ENCODE peak calls at places on chromosomes 16 and 17, in ten cellular contexts. One of them, this sample, is unnamed.

GRCh38 chr17:81885869-81886548 is 5.4 kb downstream of the ALYREF start:
- DNase-seq in astrocyte of the spinal cord: no peak
- DNase-seq in Peyer's patch: no peak
- DNase-seq in activated CD8-positive, alpha-beta T cell treated with anti-CD3 and anti-CD28 coated beads for 36 hours: no peak
- DNase-seq in psoas muscle: peak; percentile 81
- DNase-seq in cardiac fibroblast: no peak
- DNase-seq in omental fat pad: no peak
- DNase-seq in left ventricle myocardium inferior: no peak
- DNase-seq in left lung: no peak
- DNase-seq in Calu3: no peak
- DNase-seq in this sample: peak; percentile 76

GRCh38 chr16:19196871-19197270 is 28.8 kb downstream of the SYT17 start:
- DNase-seq in astrocyte of the spinal cord: peak; percentile 8
- DNase-seq in Peyer's patch: no peak
- DNase-seq in activated CD8-positive, alpha-beta T cell treated with anti-CD3 and anti-CD28 coated beads for 36 hours: no peak
- DNase-seq in psoas muscle: no peak
- DNase-seq in cardiac fibroblast: no peak
- DNase-seq in omental fat pad: no peak
- DNase-seq in left ventricle myocardium inferior: no peak
- DNase-seq in left lung: no peak
- DNase-seq in Calu3: no peak
- DNase-seq in this sample: no peak

GRCh38 chr17:40518401-40519088 is 17.1 kb upstream of the TNS4 start:
- DNase-seq in astrocyte of the spinal cord: no peak
- DNase-seq in Peyer's patch: peak; percentile 62
- DNase-seq in activated CD8-positive, alpha-beta T cell treated with anti-CD3 and anti-CD28 coated beads for 36 hours: no peak
- DNase-seq in psoas muscle: no peak
- DNase-seq in cardiac fibroblast: no peak
- DNase-seq in omental fat pad: no peak
- DNase-seq in left ventricle myocardium inferior: no peak
- DNase-seq in left lung: no peak
- DNase-seq in Calu3: peak; percentile 96
- DNase-seq in this sample: peak; percentile 30

GRCh38 chr17:79223471-79223870 is 148.8 kb downstream of the ENGASE start:
- DNase-seq in astrocyte of the spinal cord: no peak
- DNase-seq in Peyer's patch: no peak
- DNase-seq in activated CD8-positive, alpha-beta T cell treated with anti-CD3 and anti-CD28 coated beads for 36 hours: no peak
- DNase-seq in psoas muscle: no peak
- DNase-seq in cardiac fibroblast: no peak
- DNase-seq in omental fat pad: no peak
- DNase-seq in left ventricle myocardium inferior: no peak
- DNase-seq in left lung: peak; percentile 32
- DNase-seq in Calu3: no peak
- DNase-seq in this sample: no peak

GRCh38 chr17:70168979-70169706 is at the start of gene KCNJ2:
- DNase-seq in astrocyte of the spinal cord: peak; percentile 81
- DNase-seq in Peyer's patch: peak; percentile 95
- DNase-seq in activated CD8-positive, alpha-beta T cell treated with anti-CD3 and anti-CD28 coated beads for 36 hours: peak; percentile 65
- DNase-seq in psoas muscle: peak; percentile 90
- DNase-seq in cardiac fibroblast: peak; percentile 55
- DNase-seq in omental fat pad: peak; percentile 32
- DNase-seq in left ventricle myocardium inferior: peak; percentile 91
- DNase-seq in left lung: peak; percentile 99
- DNase-seq in Calu3: peak; percentile 83
- DNase-seq in this sample: peak; percentile 49

GRCh38 chr17:6028294-6028693 is 41.9 kb upstream of the WSCD1 start:
- DNase-seq in astrocyte of the spinal cord: no peak
- DNase-seq in Peyer's patch: no peak
- DNase-seq in activated CD8-positive, alpha-beta T cell treated with anti-CD3 and anti-CD28 coated beads for 36 hours: no peak
- DNase-seq in psoas muscle: no peak
- DNase-seq in cardiac fibroblast: no peak
- DNase-seq in omental fat pad: no peak
- DNase-seq in left ventricle myocardium inferior: no peak
- DNase-seq in left lung: no peak
- DNase-seq in Calu3: no peak
- DNase-seq in this sample: no peak

GRCh38 chr16:49800876-49801275 is 55.0 kb downstream of the ZNF423 start:
- DNase-seq in astrocyte of the spinal cord: no peak
- DNase-seq in Peyer's patch: no peak
- DNase-seq in activated CD8-positive, alpha-beta T cell treated with anti-CD3 and anti-CD28 coated beads for 36 hours: no peak
- DNase-seq in psoas muscle: no peak
- DNase-seq in cardiac fibroblast: no peak
- DNase-seq in omental fat pad: no peak
- DNase-seq in left ventricle myocardium inferior: no peak
- DNase-seq in left lung: no peak
- DNase-seq in Calu3: no peak
- DNase-seq in this sample: no peak

GRCh38 chr17:18225121-18225561 is 294 bp upstream of the LLGL1 start:
- DNase-seq in astrocyte of the spinal cord: peak; percentile 96
- DNase-seq in Peyer's patch: peak; percentile 97
- DNase-seq in activated CD8-positive, alpha-beta T cell treated with anti-CD3 and anti-CD28 coated beads for 36 hours: peak; percentile 98
- DNase-seq in psoas muscle: peak; percentile 98
- DNase-seq in cardiac fibroblast: peak; percentile 98
- DNase-seq in omental fat pad: peak; percentile 91
- DNase-seq in left ventricle myocardium inferior: peak; percentile 98
- DNase-seq in left lung: peak; percentile 100
- DNase-seq in Calu3: peak; percentile 94
- DNase-seq in this sample: peak; percentile 93

GRCh38 chr17:29844339-29845048 is 85.5 kb downstream of the SSH2 start:
- DNase-seq in astrocyte of the spinal cord: peak; percentile 22
- DNase-seq in Peyer's patch: no peak
- DNase-seq in activated CD8-positive, alpha-beta T cell treated with anti-CD3 and anti-CD28 coated beads for 36 hours: no peak
- DNase-seq in psoas muscle: no peak
- DNase-seq in cardiac fibroblast: peak; percentile 84
- DNase-seq in omental fat pad: no peak
- DNase-seq in left ventricle myocardium inferior: no peak
- DNase-seq in left lung: no peak
- DNase-seq in Calu3: no peak
- DNase-seq in this sample: no peak

GRCh38 chr17:66904760-66905637 is 59.5 kb upstream of the CACNG4 start:
- DNase-seq in astrocyte of the spinal cord: peak; percentile 43
- DNase-seq in Peyer's patch: no peak
- DNase-seq in activated CD8-positive, alpha-beta T cell treated with anti-CD3 and anti-CD28 coated beads for 36 hours: no peak
- DNase-seq in psoas muscle: no peak
- DNase-seq in cardiac fibroblast: peak; percentile 94
- DNase-seq in omental fat pad: peak; percentile 38
- DNase-seq in left ventricle myocardium inferior: peak; percentile 19
- DNase-seq in left lung: no peak
- DNase-seq in Calu3: peak; percentile 40
- DNase-seq in this sample: no peak

GRCh38 chr16:55900616-55901393 is 25.6 kb upstream of the CES5A start:
- DNase-seq in astrocyte of the spinal cord: no peak
- DNase-seq in Peyer's patch: no peak
- DNase-seq in activated CD8-positive, alpha-beta T cell treated with anti-CD3 and anti-CD28 coated beads for 36 hours: peak; percentile 4
- DNase-seq in psoas muscle: no peak
- DNase-seq in cardiac fibroblast: no peak
- DNase-seq in omental fat pad: no peak
- DNase-seq in left ventricle myocardium inferior: no peak
- DNase-seq in left lung: no peak
- DNase-seq in Calu3: no peak
- DNase-seq in this sample: no peak

GRCh38 chr16:86335266-86336172 is 174.8 kb upstream of the FOXF1 start:
- DNase-seq in astrocyte of the spinal cord: no peak
- DNase-seq in Peyer's patch: no peak
- DNase-seq in activated CD8-positive, alpha-beta T cell treated with anti-CD3 and anti-CD28 coated beads for 36 hours: no peak
- DNase-seq in psoas muscle: no peak
- DNase-seq in cardiac fibroblast: no peak
- DNase-seq in omental fat pad: no peak
- DNase-seq in left ventricle myocardium inferior: no peak
- DNase-seq in left lung: no peak
- DNase-seq in Calu3: no peak
- DNase-seq in this sample: no peak

GRCh38 chr16:46982335-46982734 is 8.9 kb upstream of the DNAJA2 start:
- DNase-seq in astrocyte of the spinal cord: no peak
- DNase-seq in Peyer's patch: no peak
- DNase-seq in activated CD8-positive, alpha-beta T cell treated with anti-CD3 and anti-CD28 coated beads for 36 hours: no peak
- DNase-seq in psoas muscle: no peak
- DNase-seq in cardiac fibroblast: no peak
- DNase-seq in omental fat pad: no peak
- DNase-seq in left ventricle myocardium inferior: no peak
- DNase-seq in left lung: no peak
- DNase-seq in Calu3: no peak
- DNase-seq in this sample: no peak
- TF ChIP-seq CTCF in astrocyte of the spinal cord: no peak
- TF ChIP-seq CTCF in Peyer's patch: no peak
- TF ChIP-seq CTCF in activated CD8-positive, alpha-beta T cell treated with anti-CD3 and anti-CD28 coated beads for 36 hours: no peak
- TF ChIP-seq CTCF in psoas muscle: no peak
- TF ChIP-seq CTCF in cardiac fibroblast: no peak
- TF ChIP-seq CTCF in omental fat pad: no peak
- TF ChIP-seq CTCF in left ventricle myocardium inferior: no peak
- TF ChIP-seq CTCF in left lung: no peak
- TF ChIP-seq CTCF in Calu3: no peak
- TF ChIP-seq CTCF in this sample: no peak

GRCh38 chr17:28368306-28368831 is 1.7 kb downstream of the VTN start:
- DNase-seq in astrocyte of the spinal cord: no peak
- DNase-seq in Peyer's patch: peak; percentile 35
- DNase-seq in activated CD8-positive, alpha-beta T cell treated with anti-CD3 and anti-CD28 coated beads for 36 hours: no peak
- DNase-seq in psoas muscle: no peak
- DNase-seq in cardiac fibroblast: no peak
- DNase-seq in omental fat pad: no peak
- DNase-seq in left ventricle myocardium inferior: no peak
- DNase-seq in left lung: no peak
- DNase-seq in Calu3: no peak
- DNase-seq in this sample: no peak

GRCh38 chr17:28368915-28369683 is 1.0 kb downstream of the VTN start:
- DNase-seq in astrocyte of the spinal cord: no peak
- DNase-seq in Peyer's patch: peak; percentile 42
- DNase-seq in activated CD8-positive, alpha-beta T cell treated with anti-CD3 and anti-CD28 coated beads for 36 hours: no peak
- DNase-seq in psoas muscle: no peak
- DNase-seq in cardiac fibroblast: no peak
- DNase-seq in omental fat pad: no peak
- DNase-seq in left ventricle myocardium inferior: no peak
- DNase-seq in left lung: no peak
- DNase-seq in Calu3: no peak
- DNase-seq in this sample: no peak

GRCh38 chr17:28370744-28371103 is 617 bp upstream of the VTN start:
- DNase-seq in astrocyte of the spinal cord: no peak
- DNase-seq in Peyer's patch: no peak
- DNase-seq in activated CD8-positive, alpha-beta T cell treated with anti-CD3 and anti-CD28 coated beads for 36 hours: no peak
- DNase-seq in psoas muscle: no peak
- DNase-seq in cardiac fibroblast: no peak
- DNase-seq in omental fat pad: no peak
- DNase-seq in left ventricle myocardium inferior: no peak
- DNase-seq in left lung: no peak
- DNase-seq in Calu3: no peak
- DNase-seq in this sample: no peak

GRCh38 chr17:28370035-28370743 is at the start of gene VTN:
- DNase-seq in astrocyte of the spinal cord: no peak
- DNase-seq in Peyer's patch: no peak
- DNase-seq in activated CD8-positive, alpha-beta T cell treated with anti-CD3 and anti-CD28 coated beads for 36 hours: no peak
- DNase-seq in psoas muscle: peak; percentile 37
- DNase-seq in cardiac fibroblast: peak; percentile 88
- DNase-seq in omental fat pad: no peak
- DNase-seq in left ventricle myocardium inferior: peak; percentile 46
- DNase-seq in left lung: no peak
- DNase-seq in Calu3: peak; percentile 22
- DNase-seq in this sample: no peak

GRCh38 chr17:28369684-28370034 is 448 bp downstream of the VTN start:
- DNase-seq in astrocyte of the spinal cord: no peak
- DNase-seq in Peyer's patch: peak; percentile 45
- DNase-seq in activated CD8-positive, alpha-beta T cell treated with anti-CD3 and anti-CD28 coated beads for 36 hours: peak; percentile 27
- DNase-seq in psoas muscle: no peak
- DNase-seq in cardiac fibroblast: no peak
- DNase-seq in omental fat pad: no peak
- DNase-seq in left ventricle myocardium inferior: no peak
- DNase-seq in left lung: no peak
- DNase-seq in Calu3: no peak
- DNase-seq in this sample: no peak
- TF ChIP-seq CTCF in astrocyte of the spinal cord: no peak
- TF ChIP-seq CTCF in Peyer's patch: no peak
- TF ChIP-seq CTCF in activated CD8-positive, alpha-beta T cell treated with anti-CD3 and anti-CD28 coated beads for 36 hours: no peak
- TF ChIP-seq CTCF in psoas muscle: no peak
- TF ChIP-seq CTCF in cardiac fibroblast: no peak
- TF ChIP-seq CTCF in omental fat pad: no peak
- TF ChIP-seq CTCF in left ventricle myocardium inferior: no peak
- TF ChIP-seq CTCF in left lung: no peak
- TF ChIP-seq CTCF in Calu3: no peak
- TF ChIP-seq CTCF in this sample: no peak

DNA sequence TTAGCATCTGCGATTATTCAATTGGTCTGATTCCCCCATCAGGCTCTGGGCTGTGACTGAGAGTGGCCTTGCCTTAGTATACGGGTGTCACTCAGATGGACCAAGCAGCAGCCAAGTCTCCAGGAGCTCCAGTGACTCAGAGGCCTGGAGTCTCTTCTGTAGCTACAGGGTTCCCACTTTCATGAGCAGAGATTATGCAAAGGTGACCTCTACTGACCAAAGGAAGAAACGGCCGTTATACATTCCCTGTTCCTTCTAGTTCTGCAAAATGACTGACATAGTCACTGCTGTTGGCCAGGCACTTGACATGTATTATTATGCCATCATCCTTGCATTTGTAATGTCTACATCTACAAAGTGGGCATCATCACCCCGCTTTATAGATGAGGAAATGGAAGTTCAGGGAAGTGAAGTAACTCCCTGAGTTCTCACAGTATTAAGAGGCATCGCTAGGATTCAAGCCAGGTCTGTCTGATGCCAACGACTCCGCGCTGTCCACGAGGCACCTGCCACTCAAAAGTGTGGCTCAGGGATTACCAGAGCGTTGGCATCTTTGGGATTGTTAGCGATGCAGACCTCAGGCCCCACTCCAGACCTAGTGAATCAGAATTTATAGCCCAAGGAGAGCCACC is 23.3 kb downstream of the SLC38A7 start:
- DNase-seq in astrocyte of the spinal cord: peak; percentile 86
- DNase-seq in Peyer's patch: no peak
- DNase-seq in activated CD8-positive, alpha-beta T cell treated with anti-CD3 and anti-CD28 coated beads for 36 hours: peak; percentile 32
- DNase-seq in psoas muscle: peak; percentile 54
- DNase-seq in cardiac fibroblast: peak; percentile 88
- DNase-seq in omental fat pad: no peak
- DNase-seq in left ventricle myocardium inferior: peak; percentile 27
- DNase-seq in left lung: no peak
- DNase-seq in Calu3: peak; percentile 66
- DNase-seq in this sample: peak; percentile 91
- TF ChIP-seq CTCF in astrocyte of the spinal cord: peak; percentile 79
- TF ChIP-seq CTCF in Peyer's patch: no peak
- TF ChIP-seq CTCF in activated CD8-positive, alpha-beta T cell treated with anti-CD3 and anti-CD28 coated beads for 36 hours: no peak
- TF ChIP-seq CTCF in psoas muscle: peak; percentile 59
- TF ChIP-seq CTCF in cardiac fibroblast: peak; percentile 69
- TF ChIP-seq CTCF in omental fat pad: no peak
- TF ChIP-seq CTCF in left ventricle myocardium inferior: peak; percentile 61
- TF ChIP-seq CTCF in left lung: peak; percentile 32
- TF ChIP-seq CTCF in Calu3: peak; percentile 59
- TF ChIP-seq CTCF in this sample: peak; percentile 77

DNA sequence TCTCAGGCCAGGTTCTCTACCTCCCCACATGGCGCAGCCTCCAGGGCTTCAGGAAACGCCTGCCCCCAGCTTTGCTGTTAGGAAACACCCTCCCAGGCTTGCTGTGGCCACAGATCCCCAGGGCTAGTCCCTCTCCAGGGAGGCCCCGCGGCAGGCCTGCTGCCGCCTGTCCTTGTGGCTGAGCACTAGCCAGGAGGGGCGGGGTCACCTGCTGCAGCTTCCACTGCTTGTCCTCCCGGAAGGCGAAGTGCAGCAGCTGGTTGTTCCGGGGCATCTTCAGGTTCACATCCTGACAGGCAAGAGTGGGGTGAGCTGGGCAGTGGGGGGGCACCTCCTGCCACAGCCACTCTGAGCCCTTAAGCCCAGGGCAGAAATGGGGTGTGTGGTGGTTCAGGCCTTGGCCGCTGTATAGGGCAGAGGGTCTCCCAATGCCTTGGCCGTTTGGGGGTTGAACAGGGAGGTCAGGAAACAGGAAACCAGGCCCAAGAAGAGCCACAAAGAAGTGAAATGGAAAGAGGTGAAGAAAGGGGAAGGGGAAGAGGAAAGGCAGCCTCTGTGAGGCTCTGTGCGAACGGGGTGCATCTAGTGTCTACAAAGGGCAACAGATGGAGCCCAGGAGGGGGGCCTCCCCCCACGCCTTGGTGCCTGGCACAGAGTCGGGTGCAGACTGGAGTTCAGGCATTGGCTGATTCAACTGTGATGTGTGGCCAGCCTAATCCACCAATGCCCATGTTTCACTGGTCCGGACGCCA is 2.0 kb downstream of the ROGDI start:
- DNase-seq in astrocyte of the spinal cord: no peak
- DNase-seq in Peyer's patch: peak; percentile 84
- DNase-seq in activated CD8-positive, alpha-beta T cell treated with anti-CD3 and anti-CD28 coated beads for 36 hours: no peak
- DNase-seq in psoas muscle: peak; percentile 48
- DNase-seq in cardiac fibroblast: no peak
- DNase-seq in omental fat pad: no peak
- DNase-seq in left ventricle myocardium inferior: peak; percentile 65
- DNase-seq in left lung: peak; percentile 87
- DNase-seq in Calu3: no peak
- DNase-seq in this sample: no peak
- TF ChIP-seq CTCF in astrocyte of the spinal cord: no peak
- TF ChIP-seq CTCF in Peyer's patch: no peak
- TF ChIP-seq CTCF in activated CD8-positive, alpha-beta T cell treated with anti-CD3 and anti-CD28 coated beads for 36 hours: no peak
- TF ChIP-seq CTCF in psoas muscle: no peak
- TF ChIP-seq CTCF in cardiac fibroblast: no peak
- TF ChIP-seq CTCF in omental fat pad: no peak
- TF ChIP-seq CTCF in left ventricle myocardium inferior: no peak
- TF ChIP-seq CTCF in left lung: no peak
- TF ChIP-seq CTCF in Calu3: no peak
- TF ChIP-seq CTCF in this sample: no peak